ENCODE peak calls at places on chromosomes 1 and 21, in four cellular contexts. O is K562, P is WTC11, F is HepG2. R is an unnamed sample.

GRCh38 chr1:97832490-97832889 is 88.3 kb downstream of the DPYD start:
- DNase-seq in O (no peak), F (no peak), P (no peak), R (no peak)

GRCh38 chr1:209326876-209327275 is 256.6 kb upstream of the CAMK1G start:
- DNase-seq in P (no peak), O (no peak), F (no peak), R (no peak)

GRCh38 chr1:56360021-56360420 is 219.3 kb downstream of the PLPP3 start:
- DNase-seq in F (no peak), O (no peak), P (no peak), R (no peak)

GRCh38 chr1:7669559-7670208 is 101.4 kb upstream of the VAMP3 start:
- DNase-seq in O (peak; percentile 91), F (peak; percentile 35), P (peak; percentile 89), R (peak; percentile 61)

GRCh38 chr1:228039006-228039481 is 32.2 kb downstream of the WNT3A start:
- DNase-seq in F (no peak), P (no peak), O (no peak), R (no peak)

GRCh38 chr1:30908446-30908885 is at the start of gene SDC3:
- DNase-seq in O (peak; percentile 85), F (no peak), P (no peak), R (no peak)

GRCh38 chr1:33624991-33625870 is 152.8 kb downstream of the ZSCAN20 start:
- DNase-seq in P (peak; percentile 71), F (peak; percentile 3), O (peak; percentile 91), R (no peak)

GRCh38 chr1:191629836-191630235 is 528.4 kb upstream of the RGS18 start:
- DNase-seq in P (peak; percentile 33), F (no peak), O (no peak), R (no peak)

GRCh38 chr1:205591522-205592351 is 40.1 kb downstream of the ELK4 start:
- DNase-seq in O (peak; percentile 92), F (peak; percentile 73), P (peak; percentile 97), R (peak; percentile 89)

GRCh38 chr1:200198247-200198646 is 170.7 kb downstream of the NR5A2 start:
- DNase-seq in F (no peak), P (no peak), O (no peak), R (no peak)

GRCh38 chr1:166083887-166084286 is 82.9 kb downstream of the FAM78B start:
- DNase-seq in O (no peak), F (no peak), P (no peak), R (no peak)

GRCh38 chr1:1344672-1345361 is 4.4 kb downstream of the DVL1 start:
- DNase-seq in P (peak; percentile 52), O (peak; percentile 63), F (no peak), R (peak; percentile 83)

GRCh38 chr21:44751186-44751798 is 39.9 kb upstream of the TSPEAR start:
- DNase-seq in O (no peak), F (no peak), P (no peak), R (no peak)

GRCh38 chr1:11482186-11482585 is 3.2 kb downstream of the DISP3 start:
- DNase-seq in O (no peak), P (no peak), F (no peak), R (no peak)

GRCh38 chr1:223482766-223483165 is 89.6 kb downstream of the CCDC185 start:
- DNase-seq in F (no peak), P (no peak), O (no peak), R (no peak)

GRCh38 chr21:45982256-45982757 is 737 bp downstream of the COL6A1 start:
- DNase-seq in P (peak; percentile 35), O (no peak), F (no peak), R (no peak)

GRCh38 chr21:45985471-45986315 is 4.1 kb downstream of the COL6A1 start:
- DNase-seq in P (peak; percentile 7), F (no peak), O (no peak), R (no peak)

GRCh38 chr21:45982758-45983731 is 1.5 kb downstream of the COL6A1 start:
- DNase-seq in F (no peak), P (peak; percentile 42), O (no peak), R (no peak)

GRCh38 chr21:45984584-45985095 is 3.1 kb downstream of the COL6A1 start:
- DNase-seq in O (no peak), F (no peak), P (no peak), R (no peak)

DNA sequence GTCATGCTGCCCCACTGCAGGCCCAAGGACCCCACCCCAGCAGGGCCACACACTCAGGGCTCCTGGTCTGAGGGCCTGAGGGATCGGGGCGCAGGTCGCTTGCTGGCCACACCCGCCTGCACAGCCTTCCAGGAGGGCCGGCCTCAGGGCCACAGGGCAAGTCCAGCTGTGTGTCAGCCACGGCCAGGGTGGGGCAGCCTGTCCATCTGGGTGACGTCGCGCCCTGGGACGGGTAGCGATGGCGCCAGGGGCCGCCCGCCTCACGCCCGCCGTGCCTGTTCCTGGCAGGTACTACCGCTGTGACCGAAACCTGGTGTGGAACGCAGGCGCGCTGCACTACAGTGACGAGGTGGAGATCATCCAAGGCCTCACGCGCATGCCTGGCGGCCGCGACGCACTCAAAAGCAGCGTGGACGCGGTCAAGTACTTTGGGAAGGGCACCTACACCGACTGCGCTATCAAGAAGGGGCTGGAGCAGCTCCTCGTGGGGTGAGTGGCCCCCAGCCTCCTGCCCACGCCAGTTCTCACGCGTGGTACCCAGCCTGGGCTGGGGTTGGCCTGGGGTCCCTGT is 2.5 kb downstream of the COL6A1 start:
- DNase-seq in P (peak; percentile 12), O (peak; percentile 63), F (no peak), R (no peak)
- TF ChIP-seq JUN in P (no peak), O (no peak), F (no peak), R (no peak)

GRCh38 chr1:87219141-87219540 is 109.5 kb upstream of the LMO4 start:
- DNase-seq in P (no peak), F (no peak), O (no peak), R (no peak)

GRCh38 chr1:87221008-87221407 is 107.7 kb upstream of the LMO4 start:
- DNase-seq in O (no peak), P (no peak), F (no peak), R (no peak)

GRCh38 chr1:87224209-87224608 is 104.5 kb upstream of the LMO4 start:
- DNase-seq in O (no peak), P (no peak), F (no peak), R (peak; percentile 3)

GRCh38 chr1:87215592-87215991 is 113.1 kb upstream of the LMO4 start:
- DNase-seq in F (no peak), P (no peak), O (no peak), R (no peak)

DNA sequence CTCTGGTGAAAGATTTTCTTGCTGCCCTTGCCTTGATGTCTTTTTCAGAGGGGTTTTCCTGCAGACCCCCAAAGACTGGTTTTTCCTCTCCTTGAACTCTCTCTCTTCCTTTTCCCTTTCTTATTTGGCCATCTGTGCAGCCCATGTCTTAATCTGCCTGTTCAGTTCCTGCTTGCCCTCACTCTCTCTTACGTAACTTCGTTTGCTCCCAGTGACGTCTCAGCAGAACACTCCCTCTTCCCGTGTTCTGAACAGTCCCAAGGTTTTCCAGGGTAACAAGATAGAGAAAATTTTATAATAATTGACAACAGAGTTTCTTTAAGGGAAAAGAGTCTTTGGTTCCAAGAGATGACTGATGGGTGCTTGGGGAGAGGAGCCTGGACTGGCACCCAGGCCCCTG is 109.1 kb upstream of the LMO4 start:
- DNase-seq in O (no peak), F (no peak), P (no peak), R (no peak)
- TF ChIP-seq JUN in O (no peak), F (no peak), P (no peak), R (no peak)

GRCh38 chr1:16171314-16172223 is 15.7 kb upstream of the EPHA2 start:
- DNase-seq in P (no peak), O (no peak), F (no peak), R (no peak)

GRCh38 chr1:16168622-16169021 is 12.8 kb upstream of the EPHA2 start:
- DNase-seq in O (no peak), F (no peak), P (no peak), R (no peak)

GRCh38 chr1:16172232-16172830 is 16.5 kb upstream of the EPHA2 start:
- DNase-seq in F (no peak), O (no peak), P (no peak), R (no peak)

GRCh38 chr1:16172964-16173446 is 17.1 kb upstream of the EPHA2 start:
- DNase-seq in P (no peak), F (no peak), O (peak; percentile 59), R (peak; percentile 83)

GRCh38 chr1:16170283-16170673 is 14.4 kb upstream of the EPHA2 start:
- DNase-seq in F (no peak), P (no peak), O (no peak), R (no peak)
- TF ChIP-seq JUN in F (no peak), P (no peak), O (no peak), R (no peak)

DNA sequence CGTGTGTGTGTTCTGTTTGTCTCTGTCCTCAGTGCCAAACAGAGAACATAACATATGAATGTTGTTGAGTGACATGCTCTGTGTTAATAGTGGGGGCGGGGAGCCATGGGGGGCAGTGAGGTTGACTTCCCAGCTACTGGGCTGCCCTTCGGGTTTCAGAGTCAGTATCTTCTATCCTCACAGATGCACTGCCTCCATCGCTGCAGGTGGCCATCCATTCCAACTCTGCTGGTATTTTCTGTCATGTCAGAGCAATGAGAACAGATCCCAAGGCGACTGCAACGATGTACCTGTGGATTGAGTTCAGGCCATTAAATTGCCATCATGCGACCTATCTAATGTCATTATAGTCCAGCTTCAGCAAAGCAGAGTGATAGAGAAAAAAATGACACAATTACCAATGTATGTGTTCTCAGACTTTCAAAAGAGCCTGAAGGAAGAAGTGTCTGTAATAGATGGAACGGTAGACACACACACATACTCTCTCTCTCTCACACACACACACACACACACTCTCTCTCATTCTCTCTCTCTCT is 418.5 kb downstream of the RWDD3 start:
- DNase-seq in F (no peak), O (no peak), P (no peak), R (no peak)
- TF ChIP-seq JUN in F (no peak), O (no peak), P (no peak), R (no peak)

GRCh38 chr1:107604823-107605222 is 360.2 kb downstream of the VAV3 start:
- DNase-seq in F (no peak), P (no peak), O (no peak), R (no peak)

GRCh38 chr1:107609808-107610207 is 355.2 kb downstream of the VAV3 start:
- DNase-seq in P (no peak), O (no peak), F (no peak), R (peak; percentile 2)
- TF ChIP-seq JUN in P (no peak), O (no peak), F (no peak), R (no peak)

R was measured in A549.